ENCODE peak calls at places on chromosomes 16 and 17, in six cellular contexts. M, Y, K, A, I and N are unnamed samples.

GRCh38 chr16:4911831-4912422 is 25.0 kb downstream of the PPL start:
- DNase-seq in Y (no peak), A (no peak), K (no peak), M (no peak), I (no peak), N (no peak)

GRCh38 chr17:57293077-57293476 is 36.8 kb downstream of the MSI2 start:
- DNase-seq in Y (no peak), I (no peak), M (no peak), A (no peak), K (no peak), N (no peak)

GRCh38 chr16:88013766-88014165 is 62.5 kb downstream of the BANP start:
- DNase-seq in K (no peak), I (no peak), A (no peak), Y (no peak), M (no peak), N (no peak)

GRCh38 chr16:12524658-12525057 is 279.0 kb downstream of the CPPED1 start:
- DNase-seq in M (no peak), K (no peak), A (no peak), Y (no peak), I (no peak), N (no peak)

GRCh38 chr17:62800580-62800979 is 7.5 kb downstream of the MARCHF10 start:
- DNase-seq in K (no peak), Y (no peak), I (no peak), M (no peak), A (no peak), N (no peak)

GRCh38 chr17:4247361-4247980 is 16.3 kb downstream of the ANKFY1 start:
- DNase-seq in I (no peak), K (no peak), A (no peak), M (no peak), Y (no peak), N (no peak)

GRCh38 chr17:30782206-30782605 is 42.3 kb downstream of the CRLF3 start:
- DNase-seq in I (no peak), A (no peak), Y (no peak), M (no peak), K (no peak), N (no peak)

GRCh38 chr17:57544834-57545463 is 200.2 kb downstream of the CCDC182 start:
- DNase-seq in Y (no peak), M (no peak), I (no peak), K (no peak), A (no peak), N (no peak)

GRCh38 chr16:4244254-4244812 is 2.5 kb upstream of the SRL start:
- DNase-seq in A (no peak), K (no peak), I (no peak), M (no peak), Y (no peak), N (no peak)

GRCh38 chr16:64586756-64587155 is 535.1 kb downstream of the CDH11 start:
- DNase-seq in I (no peak), M (no peak), A (no peak), K (no peak), Y (no peak), N (no peak)

GRCh38 chr17:56175299-56175935 is 22.1 kb downstream of the ANKFN1 start:
- DNase-seq in M (no peak), K (no peak), A (no peak), I (no peak), Y (no peak), N (no peak)

GRCh38 chr17:76725580-76726230 is 701 bp downstream of the JMJD6 start:
- DNase-seq in Y (no peak), M (no peak), A (peak), K (peak), I (peak), N (peak)

GRCh38 chr17:6420173-6420641 is 14.7 kb downstream of the AIPL1 start:
- DNase-seq in I (no peak), M (peak), K (no peak), Y (no peak), A (peak), N (no peak)

GRCh38 chr16:69848635-69849545 is 86.8 kb downstream of the WWP2 start:
- DNase-seq in A (no peak), K (peak), Y (no peak), I (peak), M (peak), N (no peak)

GRCh38 chr16:51002889-51003490 is 148.1 kb downstream of the SALL1 start:
- DNase-seq in M (no peak), Y (no peak), K (no peak), A (no peak), I (no peak), N (no peak)

GRCh38 chr16:27111486-27111885 is 44.8 kb downstream of the C16orf82 start:
- DNase-seq in M (no peak), A (no peak), K (no peak), Y (peak), I (no peak), N (no peak)

GRCh38 chr16:78479723-78480122 is 380.3 kb downstream of the WWOX start:
- DNase-seq in M (no peak), I (no peak), A (no peak), Y (no peak), K (no peak), N (no peak)

GRCh38 chr16:67719778-67720144 is 645 bp upstream of the GFOD2 start:
- DNase-seq in I (peak), M (peak), Y (no peak), A (no peak), K (no peak), N (peak)

GRCh38 chr17:76925333-76925935 is 57.2 kb downstream of the MGAT5B start:
- DNase-seq in K (no peak), I (no peak), Y (no peak), M (no peak), A (no peak), N (no peak)

GRCh38 chr17:6070895-6071511 is 824 bp downstream of the WSCD1 start:
- DNase-seq in Y (no peak), I (peak), K (no peak), A (no peak), M (peak), N (no peak)

GRCh38 chr16:55081622-55082593 is 151.2 kb downstream of the IRX5 start:
- DNase-seq in A (no peak), Y (no peak), I (no peak), K (no peak), M (no peak), N (no peak)

DNA sequence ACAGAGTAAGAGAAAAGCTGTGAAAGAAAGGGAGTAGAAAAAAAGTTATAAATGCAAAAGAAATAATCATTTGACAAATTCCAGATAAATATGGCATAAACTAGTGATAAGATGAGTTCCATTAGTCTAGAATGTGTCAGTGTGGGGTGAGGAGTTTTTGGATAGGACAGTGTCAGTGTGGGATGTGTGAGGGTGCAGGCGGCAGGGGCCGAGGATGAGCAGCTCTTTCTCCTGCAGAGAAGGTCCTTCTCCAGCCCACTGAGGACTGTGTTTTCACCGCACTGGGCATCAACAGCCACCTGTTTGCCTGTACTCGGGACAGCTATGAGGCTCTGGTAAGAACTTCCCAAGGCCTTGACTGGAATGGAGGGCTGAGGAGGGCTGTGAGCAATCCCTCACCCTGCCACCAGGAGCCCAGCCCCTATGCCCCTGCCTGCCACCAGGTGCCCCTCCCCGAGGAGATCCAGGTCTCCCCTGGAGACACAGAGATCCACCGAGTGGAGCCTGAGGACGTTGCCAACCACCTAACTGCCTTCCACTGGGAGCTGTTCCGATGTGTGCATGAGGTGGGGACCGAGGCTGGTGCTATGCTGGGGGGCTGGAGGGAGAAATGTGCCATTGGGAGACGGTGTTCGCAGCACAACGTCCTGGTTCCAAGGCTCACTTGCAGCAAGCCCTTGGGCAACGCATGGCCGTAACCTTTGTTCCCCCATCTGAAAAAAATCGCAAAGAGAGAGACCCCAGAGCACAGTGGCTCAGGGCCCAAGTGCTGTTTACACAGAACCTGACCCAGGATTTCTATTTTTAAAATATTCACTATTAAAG is 13.1 kb downstream of the RAPGEFL1 start:
- DNase-seq in M (peak), I (no peak), A (peak), Y (no peak), K (no peak), N (peak)
- TF ChIP-seq CTCF in M (peak), I (no peak), A (peak), Y (peak), K (no peak), N (no peak)

GRCh38 chr16:84716740-84717139 is 16.9 kb downstream of the USP10 start:
- DNase-seq in Y (no peak), A (no peak), K (no peak), M (no peak), I (no peak), N (no peak)

GRCh38 chr16:84722068-84722467 is 22.3 kb downstream of the USP10 start:
- DNase-seq in M (no peak), A (no peak), K (no peak), I (no peak), Y (no peak), N (no peak)

GRCh38 chr16:84715854-84716253 is 16.1 kb downstream of the USP10 start:
- DNase-seq in A (no peak), K (no peak), I (no peak), M (no peak), Y (no peak), N (no peak)

GRCh38 chr16:84717484-84717883 is 17.7 kb downstream of the USP10 start:
- DNase-seq in K (no peak), M (no peak), I (no peak), Y (no peak), A (no peak), N (no peak)

GRCh38 chr16:84720180-84720579 is 20.4 kb downstream of the USP10 start:
- DNase-seq in A (no peak), K (no peak), M (no peak), I (no peak), Y (no peak), N (no peak)
- TF ChIP-seq CTCF in A (no peak), K (no peak), M (no peak), I (no peak), Y (no peak), N (no peak)

DNA sequence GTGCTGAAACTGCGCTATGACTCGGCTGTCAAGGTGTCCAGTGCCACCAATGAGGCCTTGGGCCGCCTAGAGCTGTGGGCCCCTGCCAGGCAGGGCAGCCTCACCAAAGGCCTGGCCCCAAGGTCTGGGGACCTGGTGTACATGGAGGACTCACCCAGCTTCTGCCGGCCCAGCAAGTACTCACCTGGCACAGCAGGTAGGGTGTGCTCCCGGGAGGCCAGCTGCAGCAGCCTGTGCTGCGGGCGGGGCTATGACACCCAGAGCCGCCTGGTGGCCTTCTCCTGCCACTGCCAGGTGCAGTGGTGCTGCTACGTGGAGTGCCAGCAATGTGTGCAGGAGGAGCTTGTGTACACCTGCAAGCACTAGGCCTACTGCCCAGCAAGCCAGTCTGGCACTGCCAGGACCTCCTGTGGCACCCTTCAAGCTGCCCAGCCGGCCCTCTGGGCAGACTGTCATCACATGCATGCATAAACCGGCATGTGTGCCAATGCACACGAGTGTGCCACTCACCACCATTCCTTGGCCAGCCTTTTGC is 25.0 kb downstream of the WNT9B start:
- DNase-seq in M (peak), Y (no peak), K (no peak), I (no peak), A (no peak), N (no peak)
- TF ChIP-seq CTCF in M (peak), Y (peak), K (peak), I (no peak), A (no peak), N (no peak)

GRCh38 chr17:17877548-17878358 is 41.0 kb upstream of the SREBF1 start:
- DNase-seq in Y (no peak), M (no peak), I (peak), A (no peak), K (peak), N (no peak)
- TF ChIP-seq CTCF in Y (no peak), M (no peak), I (peak), A (no peak), K (no peak), N (no peak)

GRCh38 chr17:79907855-79908254 is 68.6 kb upstream of the CBX4 start:
- DNase-seq in I (no peak), M (no peak), A (no peak), Y (no peak), K (no peak), N (no peak)

GRCh38 chr17:79907217-79907715 is 68.0 kb upstream of the CBX4 start:
- DNase-seq in K (no peak), Y (no peak), I (no peak), M (no peak), A (no peak), N (no peak)

GRCh38 chr17:79904865-79905264 is 65.6 kb upstream of the CBX4 start:
- DNase-seq in M (no peak), A (no peak), K (no peak), Y (no peak), I (no peak), N (no peak)

GRCh38 chr17:79909121-79909520 is 69.9 kb upstream of the CBX4 start:
- DNase-seq in A (no peak), Y (no peak), K (no peak), M (no peak), I (no peak), N (no peak)

DNA sequence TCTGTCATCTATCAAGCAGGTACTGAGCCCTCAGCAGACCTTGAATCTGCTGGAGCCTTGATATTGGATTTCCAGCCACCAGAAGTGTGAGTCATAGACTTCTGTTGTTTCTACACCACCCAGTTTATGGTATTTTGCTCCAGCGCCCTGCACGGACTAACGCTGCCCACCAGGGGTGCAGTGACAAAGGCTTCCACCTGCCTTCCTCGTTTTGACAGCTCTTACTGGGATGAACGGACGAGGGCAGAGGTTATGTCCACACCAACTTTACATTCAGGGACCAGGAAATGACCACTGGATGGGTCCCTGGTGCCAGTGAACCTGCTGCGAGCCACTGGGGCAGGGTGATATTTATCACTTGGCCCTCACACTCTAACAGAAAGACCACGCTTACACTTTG is 66.6 kb upstream of the CBX4 start:
- DNase-seq in I (no peak), M (no peak), A (no peak), Y (no peak), K (no peak), N (no peak)
- TF ChIP-seq CTCF in I (no peak), M (peak), A (no peak), Y (peak), K (no peak), N (no peak)

DNA sequence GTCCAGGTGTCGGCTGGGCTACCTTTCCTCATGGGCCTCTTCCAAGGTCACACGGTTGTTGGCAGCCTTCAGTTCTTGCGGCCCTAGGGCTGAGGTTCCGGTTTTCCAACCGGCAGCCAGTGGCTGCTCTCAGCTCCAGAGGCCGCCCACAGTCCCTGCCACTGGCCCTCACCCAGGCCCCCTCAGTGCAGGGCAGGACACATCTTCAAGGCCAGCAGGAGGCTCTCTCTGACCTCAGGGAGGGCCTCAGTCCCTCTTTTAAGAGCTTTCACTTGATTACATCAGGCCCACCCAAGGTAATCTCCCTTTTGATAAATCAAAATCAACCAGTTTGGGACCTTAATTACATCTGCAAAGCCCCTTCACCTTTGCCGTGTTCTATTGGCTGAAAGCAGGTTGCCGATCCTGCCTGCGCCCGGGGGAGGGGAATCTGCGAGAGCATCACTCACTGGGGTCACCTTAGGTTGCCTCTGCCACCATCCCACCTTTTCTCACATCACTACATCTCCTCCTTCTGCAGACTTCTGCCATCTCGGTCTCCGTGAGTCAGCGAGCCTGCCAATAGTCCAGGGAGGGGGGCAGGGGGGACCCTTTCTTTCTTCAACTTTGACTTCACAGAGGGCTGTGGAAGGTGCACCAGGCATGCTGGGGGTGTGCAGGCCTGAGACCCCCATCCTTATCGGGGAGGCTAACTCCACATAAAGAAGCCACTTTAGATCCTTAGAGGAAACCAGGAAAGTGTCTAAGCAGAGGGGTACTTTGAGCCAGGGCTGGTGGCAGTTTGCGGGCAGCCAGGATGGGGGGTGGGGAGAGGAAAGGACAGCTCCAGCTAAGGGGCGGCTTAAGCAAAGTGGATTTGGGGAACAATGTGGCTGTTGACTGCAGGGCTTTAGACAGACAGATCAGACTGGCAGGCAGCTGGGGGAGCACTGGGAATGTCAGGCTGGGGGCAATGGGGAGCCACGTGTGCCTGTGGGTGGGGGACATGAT is 28.8 kb upstream of the NXPH3 start:
- DNase-seq in Y (no peak), M (no peak), K (no peak), I (no peak), A (no peak), N (no peak)
- TF ChIP-seq CTCF in Y (no peak), M (no peak), K (no peak), I (no peak), A (no peak), N (no peak)

GRCh38 chr17:47099451-47099986 is 89.6 kb downstream of the CDC27 start:
- DNase-seq in M (no peak), I (no peak), A (no peak), Y (no peak), K (no peak), N (no peak)

GRCh38 chr17:47102914-47103313 is 86.2 kb downstream of the CDC27 start:
- DNase-seq in K (no peak), Y (no peak), M (no peak), I (no peak), A (no peak), N (no peak)

GRCh38 chr17:47095268-47095667 is 93.8 kb downstream of the CDC27 start:
- DNase-seq in K (no peak), I (no peak), M (no peak), Y (no peak), A (no peak), N (no peak)

GRCh38 chr17:47096343-47096742 is 92.8 kb downstream of the CDC27 start:
- DNase-seq in I (no peak), A (no peak), K (no peak), Y (no peak), M (no peak), N (no peak)

GRCh38 chr17:47099987-47100711 is 88.9 kb downstream of the CDC27 start:
- DNase-seq in M (peak), A (peak), I (peak), K (peak), Y (peak), N (peak)
- TF ChIP-seq CTCF in M (no peak), A (no peak), I (peak), K (no peak), Y (no peak), N (no peak)

DNA sequence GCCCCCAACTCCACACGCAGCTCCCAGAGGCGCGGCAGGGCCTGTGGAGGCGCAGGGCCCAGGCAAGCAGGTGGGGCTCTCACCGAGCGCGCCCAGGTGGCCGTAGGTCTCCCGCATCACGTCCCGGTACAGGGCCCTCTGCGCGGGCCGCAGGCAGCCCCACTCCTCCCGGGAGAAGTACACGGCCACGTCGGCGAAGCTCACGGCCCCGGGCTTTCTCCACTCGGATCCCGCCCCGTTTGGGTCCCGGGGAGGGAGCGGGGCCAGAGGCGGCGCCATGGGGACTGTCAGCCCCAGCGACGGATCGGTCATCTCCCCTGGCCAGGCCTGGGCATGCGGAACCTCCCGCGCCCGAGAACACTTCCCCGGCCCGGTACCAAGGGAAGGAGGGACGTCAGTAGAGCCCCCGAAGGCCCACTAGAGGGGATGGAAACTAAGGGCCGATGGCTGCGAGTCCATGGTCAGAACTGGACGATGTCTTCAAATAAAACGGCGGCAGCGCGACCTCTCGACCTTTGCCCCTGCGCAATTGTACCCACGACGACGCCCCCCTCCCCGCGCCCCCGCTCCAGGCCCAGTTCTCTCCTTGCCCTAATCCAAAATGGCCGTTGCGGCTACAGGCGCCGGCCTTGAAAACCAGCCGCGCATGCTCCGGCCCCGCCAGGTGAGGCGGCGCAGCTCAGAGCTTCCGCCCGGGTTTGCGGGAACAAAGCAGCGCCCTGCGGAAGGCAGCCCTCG is at the start of gene ZNF747:
- DNase-seq in I (peak), A (peak), M (peak), Y (peak), K (peak), N (peak)
- TF ChIP-seq CTCF in I (peak), A (no peak), M (no peak), Y (no peak), K (no peak), N (no peak)